ENCODE peak calls at places on chromosome 13, in seven cellular contexts. G is LoVo, Q is NCI-H1436, T is D341Med, V is renal cortical epithelial cell, E is colonic mucosa, A is hepatic stellate cell. O is an unnamed sample.

GRCh38 chr13:98648141-98648540 is 71.2 kb upstream of the STK24 start:
- DNase-seq in G (peak), Q (no peak), T (no peak), V (no peak), E (peak), A (no peak), O (no peak)

GRCh38 chr13:67736646-67737420 is 506.7 kb upstream of the PCDH9 start:
- DNase-seq in G (no peak), Q (no peak), T (peak), V (peak), E (peak), A (no peak), O (peak)

GRCh38 chr13:85170372-85170771 is 628.8 kb downstream of the SLITRK6 start:
- DNase-seq in G (no peak), Q (no peak), T (peak), V (no peak), E (no peak), A (no peak), O (peak)

GRCh38 chr13:48123827-48124226 is 28.9 kb upstream of the MED4 start:
- DNase-seq in G (no peak), Q (no peak), T (no peak), V (no peak), E (peak), A (no peak), O (no peak)

GRCh38 chr13:82480415-82480814 is 1401.9 kb downstream of the SLITRK1 start:
- DNase-seq in G (no peak), Q (no peak), T (no peak), V (peak), E (no peak), A (no peak), O (no peak)

GRCh38 chr13:97866751-97867150 is 86.7 kb upstream of the IPO5 start:
- DNase-seq in G (no peak), Q (no peak), T (no peak), V (no peak), E (no peak), A (no peak), O (no peak)

GRCh38 chr13:29598321-29598720 is 2.8 kb upstream of the SLC7A1 start:
- DNase-seq in G (no peak), Q (no peak), T (no peak), V (no peak), E (no peak), A (no peak), O (no peak)

GRCh38 chr13:28889317-28889716 is 69.2 kb downstream of the MTUS2 start:
- DNase-seq in G (no peak), Q (no peak), T (no peak), V (no peak), E (no peak), A (no peak), O (no peak)

GRCh38 chr13:44116562-44117315 is 237.0 kb downstream of the LACC1 start:
- DNase-seq in G (no peak), Q (no peak), T (no peak), V (peak), E (no peak), A (no peak), O (no peak)

GRCh38 chr13:60379837-60380236 is 17.2 kb upstream of the TDRD3 start:
- DNase-seq in G (no peak), Q (no peak), T (no peak), V (no peak), E (no peak), A (no peak), O (no peak)

GRCh38 chr13:70923863-70924752 is 815.9 kb upstream of the KLHL1 start:
- DNase-seq in G (no peak), Q (no peak), T (no peak), V (no peak), E (no peak), A (no peak), O (no peak)

GRCh38 chr13:113426591-113426986 is 26.7 kb downstream of the ADPRHL1 start:
- DNase-seq in G (no peak), Q (no peak), T (no peak), V (no peak), E (no peak), A (no peak), O (no peak)

GRCh38 chr13:111202745-111203144 is 87.6 kb downstream of the ARHGEF7 start:
- DNase-seq in G (no peak), Q (no peak), T (no peak), V (peak), E (no peak), A (peak), O (no peak)

GRCh38 chr13:97723655-97724054 is 229.8 kb upstream of the IPO5 start:
- DNase-seq in G (no peak), Q (no peak), T (no peak), V (no peak), E (no peak), A (no peak), O (no peak)

GRCh38 chr13:90415902-90416301 is 931.6 kb upstream of the MIR17HG start:
- DNase-seq in G (no peak), Q (no peak), T (no peak), V (no peak), E (no peak), A (peak), O (no peak)

GRCh38 chr13:105220063-105220462 is 1315.4 kb downstream of the EFNB2 start:
- DNase-seq in G (no peak), Q (no peak), T (no peak), V (no peak), E (no peak), A (no peak), O (no peak)

GRCh38 chr13:27704681-27705080 is 83.0 kb downstream of the POLR1D start:
- DNase-seq in G (no peak), Q (no peak), T (no peak), V (peak), E (no peak), A (no peak), O (no peak)

GRCh38 chr13:79709526-79709925 is 228.6 kb downstream of the NDFIP2 start:
- DNase-seq in G (no peak), Q (no peak), T (no peak), V (no peak), E (no peak), A (no peak), O (no peak)

GRCh38 chr13:91297503-91297902 is 50.0 kb upstream of the MIR17HG start:
- DNase-seq in G (no peak), Q (no peak), T (no peak), V (no peak), E (no peak), A (no peak), O (no peak)

GRCh38 chr13:84037937-84038464 is 155.7 kb upstream of the SLITRK1 start:
- DNase-seq in G (no peak), Q (no peak), T (no peak), V (no peak), E (no peak), A (no peak), O (no peak)

GRCh38 chr13:29465741-29466293 is 129.7 kb downstream of the SLC7A1 start:
- DNase-seq in G (peak), Q (no peak), T (no peak), V (peak), E (no peak), A (peak), O (no peak)

GRCh38 chr13:107586216-107586615 is 629.1 kb downstream of the LIG4 start:
- DNase-seq in G (no peak), Q (no peak), T (no peak), V (no peak), E (no peak), A (peak), O (no peak)

GRCh38 chr13:32627793-32628192 is 41.5 kb downstream of the PDS5B start:
- DNase-seq in G (no peak), Q (no peak), T (no peak), V (no peak), E (no peak), A (no peak), O (no peak)

GRCh38 chr13:66159526-66159925 is 1070.6 kb downstream of the PCDH9 start:
- DNase-seq in G (no peak), Q (no peak), T (no peak), V (peak), E (no peak), A (no peak), O (no peak)

GRCh38 chr13:33224191-33224590 is 61.4 kb downstream of the STARD13 start:
- DNase-seq in G (no peak), Q (no peak), T (no peak), V (no peak), E (no peak), A (no peak), O (no peak)

GRCh38 chr13:45830121-45830520 is 21.4 kb downstream of the SIAH3 start:
- DNase-seq in G (no peak), Q (no peak), T (no peak), V (no peak), E (no peak), A (no peak), O (no peak)

GRCh38 chr13:74767031-74767430 is 632.8 kb upstream of the KLF12 start:
- DNase-seq in G (no peak), Q (no peak), T (no peak), V (peak), E (no peak), A (no peak), O (no peak)

GRCh38 chr13:112747256-112747655 is 57.4 kb downstream of the ATP11A start:
- DNase-seq in G (no peak), Q (no peak), T (no peak), V (peak), E (no peak), A (no peak), O (no peak)

GRCh38 chr13:30325668-30326067 is 18.3 kb upstream of the KATNAL1 start:
- DNase-seq in G (no peak), Q (no peak), T (no peak), V (no peak), E (no peak), A (no peak), O (no peak)

GRCh38 chr13:59281453-59281852 is 882.3 kb downstream of the DIAPH3 start:
- DNase-seq in G (no peak), Q (no peak), T (no peak), V (no peak), E (no peak), A (no peak), O (no peak)